ENCODE peak calls at places on chromosomes 13 and 19, in seven cellular contexts. H is GM23338, M is upper lobe of left lung, Q is spleen, X is H1, O is suprapubic skin, F is SK-N-SH. V is an unnamed sample.

GRCh38 chr19:42287017-42287825 is 14.7 kb upstream of the PRR19 start:
- DNase-seq in H (no peak), M (no peak), Q (peak), X (no peak), O (peak), F (no peak), V (no peak)

GRCh38 chr13:52846567-52847321 is 1.7 kb downstream of the PCDH8 start:
- DNase-seq in H (peak), M (peak), Q (peak), X (no peak), O (no peak), F (peak), V (no peak)

GRCh38 chr13:90302113-90302512 is 1045.4 kb upstream of the MIR17HG start:
- DNase-seq in H (no peak), M (no peak), Q (no peak), X (no peak), O (no peak), F (no peak), V (no peak)

GRCh38 chr19:50702870-50703829 is 16.5 kb downstream of the SHANK1 start:
- DNase-seq in H (peak), M (no peak), Q (peak), X (no peak), O (no peak), F (no peak), V (no peak)

GRCh38 chr13:50222569-50223332 is 207.5 kb downstream of the KCNRG start:
- DNase-seq in H (no peak), M (peak), Q (peak), X (no peak), O (no peak), F (no peak), V (no peak)

GRCh38 chr13:21675095-21676007 is 4.5 kb downstream of the FGF9 start:
- DNase-seq in H (peak), M (peak), Q (peak), X (no peak), O (no peak), F (peak), V (no peak)

GRCh38 chr13:28636677-28637317 is 22.1 kb upstream of the POMP start:
- DNase-seq in H (peak), M (peak), Q (no peak), X (peak), O (no peak), F (peak), V (peak)

GRCh38 chr13:70835349-70835748 is 727.1 kb upstream of the KLHL1 start:
- DNase-seq in H (no peak), M (no peak), Q (no peak), X (no peak), O (no peak), F (peak), V (no peak)

GRCh38 chr19:397321-397720 is 11.6 kb downstream of the C2CD4C start:
- DNase-seq in H (no peak), M (peak), Q (no peak), X (no peak), O (no peak), F (no peak), V (no peak)

GRCh38 chr19:47494729-47495128 is 10.7 kb upstream of the KPTN start:
- DNase-seq in H (no peak), M (no peak), Q (no peak), X (no peak), O (no peak), F (peak), V (no peak)

GRCh38 chr19:35151273-35152065 is 3.1 kb upstream of the FXYD5 start:
- DNase-seq in H (peak), M (no peak), Q (no peak), X (no peak), O (no peak), F (no peak), V (no peak)

GRCh38 chr13:24161010-24161775 is 673 bp downstream of the SPATA13 start:
- DNase-seq in H (peak), M (no peak), Q (peak), X (no peak), O (no peak), F (peak), V (no peak)

GRCh38 chr13:113545455-113545930 is 39.1 kb upstream of the TFDP1 start:
- DNase-seq in H (no peak), M (no peak), Q (peak), X (no peak), O (peak), F (peak), V (no peak)

GRCh38 chr19:37506387-37507166 is at the start of gene ZNF793:
- DNase-seq in H (peak), M (peak), Q (peak), X (peak), O (peak), F (peak), V (no peak)
- TF ChIP-seq POLR2AphosphoS5 in H (peak), M (peak), Q (peak), X (peak), O (no peak), F (peak), V (no peak)

GRCh38 chr19:1755467-1756155 is 2.3 kb downstream of the ONECUT3 start:
- DNase-seq in H (no peak), M (no peak), Q (no peak), X (no peak), O (no peak), F (no peak), V (no peak)
- H3K4me3 ChIP-seq in H (peak), M (no peak), Q (no peak), X (peak), O (no peak), F (no peak), V (peak)

GRCh38 chr13:30864352-30865130 is 41.5 kb upstream of the MEDAG start:
- DNase-seq in H (peak), M (no peak), Q (no peak), X (no peak), O (no peak), F (peak), V (no peak)
- TF ChIP-seq POLR2AphosphoS5 in H (no peak), M (no peak), Q (no peak), X (no peak), O (no peak), F (peak), V (no peak)

GRCh38 chr19:4803736-4804695 is 12.5 kb downstream of the FEM1A start:
- DNase-seq in H (peak), M (peak), Q (peak), X (peak), O (no peak), F (peak), V (peak)
- H3K4me3 ChIP-seq in H (no peak), M (no peak), Q (peak), X (no peak), O (no peak), F (peak), V (no peak)

GRCh38 chr13:33730147-33730546 is 87.8 kb upstream of the RFC3 start:
- DNase-seq in H (no peak), M (no peak), Q (no peak), X (no peak), O (no peak), F (no peak), V (no peak)

GRCh38 chr13:33739254-33739653 is 78.7 kb upstream of the RFC3 start:
- DNase-seq in H (no peak), M (no peak), Q (no peak), X (no peak), O (no peak), F (no peak), V (no peak)

GRCh38 chr13:33740134-33740538 is 77.8 kb upstream of the RFC3 start:
- DNase-seq in H (no peak), M (no peak), Q (no peak), X (no peak), O (no peak), F (no peak), V (no peak)

DNA sequence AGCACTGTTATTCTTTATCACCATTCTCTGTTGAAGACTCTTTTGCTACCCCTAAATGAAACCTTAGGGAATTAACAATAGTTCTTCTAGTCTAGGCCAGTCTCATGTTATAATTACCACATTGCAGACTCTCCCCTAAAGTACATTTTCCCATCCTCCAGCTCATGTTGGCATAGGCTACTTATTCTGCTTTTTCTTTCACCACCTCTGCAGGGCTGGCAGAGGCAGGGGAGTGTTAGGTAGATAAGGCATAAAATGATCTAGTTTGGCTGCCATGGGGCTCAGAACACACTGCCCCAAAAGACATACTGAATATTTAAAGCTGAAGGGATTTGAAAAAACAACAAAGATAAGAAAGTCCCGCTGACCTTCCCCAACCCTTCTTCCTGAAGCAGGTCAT is 82.7 kb upstream of the RFC3 start:
- DNase-seq in H (no peak), M (no peak), Q (no peak), X (no peak), O (no peak), F (no peak), V (no peak)
- TF ChIP-seq POLR2AphosphoS5 in H (no peak), M (no peak), Q (no peak), X (no peak), O (no peak), F (no peak), V (no peak)

GRCh38 chr19:14536926-14537692 is 7.7 kb downstream of the TECR start:
- DNase-seq in H (peak), M (peak), Q (no peak), X (peak), O (no peak), F (peak), V (peak)
- H3K4me3 ChIP-seq in H (peak), M (no peak), Q (peak), X (peak), O (peak), F (no peak), V (no peak)